ENCODE peak calls at places on chromosomes 6 and 20, in nine cellular contexts. L, V, F, G, O, U, K, B and Q are unnamed samples.
A peak's percentile ranks its signal among the peaks of the same experiment; 100 is the strongest.

GRCh38 chr6:16625319-16626240 is 135.7 kb downstream of the ATXN1 start:
- DNase-seq in L (no peak), F (no peak), B (no peak), U (no peak), V (no peak), O (peak; percentile 71), G (no peak), K (no peak), Q (peak; percentile 12)

GRCh38 chr6:72819609-72820008 is 197.7 kb downstream of the KCNQ5 start:
- DNase-seq in O (no peak), F (no peak), K (no peak), U (no peak), L (no peak), G (no peak), V (no peak), B (no peak), Q (no peak)

GRCh38 chr20:21618697-21619421 is 86.6 kb upstream of the PAX1 start:
- DNase-seq in U (no peak), G (no peak), L (no peak), V (no peak), O (no peak), K (no peak), B (no peak), F (no peak), Q (no peak)

GRCh38 chr6:109979033-109979921 is 1.2 kb downstream of the GPR6 start:
- DNase-seq in B (no peak), G (no peak), O (no peak), F (no peak), L (no peak), K (no peak), V (peak; percentile 11), U (no peak), Q (no peak)

GRCh38 chr20:52972190-52972937 is at the start of gene TSHZ2:
- DNase-seq in L (peak; percentile 34), O (peak; percentile 36), V (peak; percentile 30), G (peak; percentile 0), K (peak; percentile 11), U (peak; percentile 61), F (no peak), B (peak; percentile 73), Q (peak; percentile 30)

GRCh38 chr20:34512955-34513419 is 3.2 kb upstream of the DYNLRB1 start:
- DNase-seq in O (no peak), U (no peak), G (no peak), F (no peak), K (peak; percentile 36), B (no peak), L (no peak), V (no peak), Q (no peak)

GRCh38 chr20:36808317-36809257 is 35.0 kb upstream of the DSN1 start:
- DNase-seq in F (peak; percentile 70), L (peak; percentile 86), B (peak; percentile 83), O (peak; percentile 31), U (peak; percentile 88), V (peak; percentile 78), K (peak; percentile 98), G (peak; percentile 89), Q (peak; percentile 50)

GRCh38 chr6:136334465-136334846 is 44.8 kb upstream of the BCLAF1 start:
- DNase-seq in V (no peak), L (no peak), G (no peak), U (no peak), F (no peak), B (peak; percentile 52), K (no peak), O (no peak), Q (no peak)

GRCh38 chr6:14037402-14038277 is 79.9 kb upstream of the CD83 start:
- DNase-seq in V (no peak), U (no peak), F (no peak), L (no peak), B (no peak), K (no peak), G (peak; percentile 59), O (no peak), Q (peak; percentile 63)

GRCh38 chr20:53660078-53660909 is 66.7 kb upstream of the ZNF217 start:
- DNase-seq in L (no peak), B (peak; percentile 43), K (no peak), U (peak; percentile 79), V (no peak), F (no peak), O (no peak), G (no peak), Q (no peak)

GRCh38 chr6:151705994-151706733 is 101.3 kb upstream of the ESR1 start:
- DNase-seq in G (no peak), B (no peak), F (no peak), U (no peak), L (no peak), K (no peak), V (no peak), O (no peak), Q (no peak)

GRCh38 chr20:56467969-56468316 is 484 bp upstream of the RTF2 start:
- DNase-seq in U (no peak), G (no peak), B (no peak), O (no peak), K (no peak), F (no peak), V (no peak), L (no peak), Q (no peak)

GRCh38 chr6:43142101-43142500 is 29.0 kb upstream of the SRF start:
- DNase-seq in F (no peak), G (no peak), U (no peak), B (no peak), K (no peak), V (no peak), O (no peak), L (no peak), Q (no peak)

GRCh38 chr6:152233547-152234320 is 403.4 kb downstream of the SYNE1 start:
- DNase-seq in O (no peak), B (no peak), F (no peak), L (no peak), K (no peak), U (peak; percentile 59), V (no peak), G (no peak), Q (no peak)

GRCh38 chr20:58020656-58021454 is 207.6 kb downstream of the ANKRD60 start:
- DNase-seq in F (no peak), K (peak; percentile 48), G (no peak), V (no peak), O (no peak), U (no peak), B (no peak), L (no peak), Q (no peak)

GRCh38 chr6:75306074-75306473 is 21.5 kb upstream of the TMEM30A start:
- DNase-seq in G (peak; percentile 12), B (no peak), K (no peak), V (no peak), F (no peak), O (no peak), L (no peak), U (no peak), Q (no peak)

GRCh38 chr6:16572943-16573342 is 188.3 kb downstream of the ATXN1 start:
- DNase-seq in G (no peak), V (no peak), U (no peak), F (no peak), O (no peak), L (no peak), B (no peak), K (no peak), Q (no peak)

GRCh38 chr6:29797120-29797519 is 30.5 kb upstream of the HLA-G start:
- DNase-seq in O (no peak), G (peak; percentile 24), F (no peak), V (no peak), U (no peak), K (peak; percentile 56), L (no peak), B (no peak), Q (peak; percentile 5)

GRCh38 chr6:107656381-107656780 is 166.5 kb downstream of the SOBP start:
- DNase-seq in V (no peak), F (no peak), B (no peak), K (no peak), G (no peak), U (no peak), O (no peak), L (no peak), Q (no peak)

GRCh38 chr20:5835234-5835845 is 85.1 kb downstream of the SHLD1 start:
- DNase-seq in K (no peak), O (no peak), V (no peak), F (no peak), G (peak; percentile 73), L (peak; percentile 2), B (no peak), U (no peak), Q (peak; percentile 49)

GRCh38 chr20:60559462-60559861 is 601.2 kb downstream of the CDH26 start:
- DNase-seq in O (no peak), L (no peak), F (no peak), G (no peak), B (no peak), V (no peak), K (no peak), U (no peak), Q (no peak)

GRCh38 chr6:43972179-43972914 is 154.9 kb downstream of the MRPL14 start:
- DNase-seq in V (no peak), B (no peak), F (no peak), K (no peak), L (no peak), O (no peak), U (peak; percentile 35), G (no peak), Q (no peak)